ENCODE peak calls at places on chromosome 14, in eight cellular contexts. J is WERI-Rb-1, Z is left ventricle myocardium inferior, M is fibroblast of pulmonary artery, X is epithelial cell of esophagus, H is ovary, G is OCI-LY7, N is adrenal gland. Q is an unnamed sample.

GRCh38 chr14:97180304-97181200 is 383.4 kb downstream of the VRK1 start:
- DNase-seq in J (no peak), Z (no peak), M (peak; percentile 4), X (peak; percentile 39), H (no peak), G (no peak), N (peak; percentile 74), Q (no peak)

GRCh38 chr14:101473795-101474562 is 87.3 kb upstream of the DIO3 start:
- DNase-seq in J (no peak), Z (no peak), M (no peak), X (no peak), H (peak; percentile 11), G (no peak), N (no peak), Q (no peak)

GRCh38 chr14:85534435-85534834 is 4.5 kb downstream of the FLRT2 start:
- DNase-seq in J (peak; percentile 6), Z (no peak), M (peak; percentile 33), X (peak; percentile 25), H (peak; percentile 26), G (no peak), N (no peak), Q (peak; percentile 65)

GRCh38 chr14:61812347-61813100 is 50.3 kb downstream of the SNAPC1 start:
- DNase-seq in J (peak; percentile 37), Z (no peak), M (peak; percentile 7), X (peak; percentile 4), H (no peak), G (no peak), N (no peak), Q (peak; percentile 40)

GRCh38 chr14:76591270-76591669 is 170.0 kb upstream of the VASH1 start:
- DNase-seq in J (no peak), Z (no peak), M (no peak), X (no peak), H (no peak), G (no peak), N (no peak), Q (no peak)

GRCh38 chr14:100022772-100023451 is 42.3 kb upstream of the EVL start:
- DNase-seq in J (no peak), Z (peak; percentile 18), M (no peak), X (peak; percentile 27), H (no peak), G (no peak), N (no peak), Q (no peak)

GRCh38 chr14:50955373-50956043 is 11.2 kb upstream of the PYGL start:
- DNase-seq in J (peak; percentile 83), Z (peak; percentile 43), M (peak; percentile 88), X (peak; percentile 100), H (no peak), G (peak; percentile 25), N (peak; percentile 97), Q (peak; percentile 91)

GRCh38 chr14:68627868-68628604 is 164.8 kb downstream of the ZFP36L1 start:
- DNase-seq in J (no peak), Z (peak; percentile 60), M (no peak), X (peak; percentile 39), H (no peak), G (no peak), N (no peak), Q (no peak)

GRCh38 chr14:94001501-94002396 is 4.6 kb downstream of the CCDC197 start:
- DNase-seq in J (peak; percentile 67), Z (peak; percentile 37), M (peak; percentile 77), X (peak; percentile 78), H (peak; percentile 30), G (peak; percentile 76), N (peak; percentile 65), Q (peak; percentile 91)

GRCh38 chr14:46136456-46136855 is 515.1 kb downstream of the RPL10L start:
- DNase-seq in J (no peak), Z (no peak), M (no peak), X (no peak), H (no peak), G (no peak), N (no peak), Q (no peak)

GRCh38 chr14:65780566-65780965 is 368.0 kb downstream of the FUT8 start:
- DNase-seq in J (no peak), Z (no peak), M (no peak), X (no peak), H (no peak), G (no peak), N (no peak), Q (no peak)

GRCh38 chr14:50311337-50311973 is 574 bp downstream of the L2HGDH start:
- DNase-seq in J (no peak), Z (no peak), M (no peak), X (peak; percentile 13), H (no peak), G (no peak), N (no peak), Q (no peak)

GRCh38 chr14:100147181-100147631 is 12.2 kb downstream of the DEGS2 start:
- DNase-seq in J (no peak), Z (no peak), M (no peak), X (no peak), H (no peak), G (peak; percentile 83), N (no peak), Q (no peak)

GRCh38 chr14:90851327-90852036 is 35.3 kb upstream of the TTC7B start:
- DNase-seq in J (no peak), Z (no peak), M (no peak), X (no peak), H (no peak), G (no peak), N (no peak), Q (no peak)

GRCh38 chr14:89543420-89543790 is 126.4 kb upstream of the FOXN3 start:
- DNase-seq in J (no peak), Z (no peak), M (no peak), X (no peak), H (peak; percentile 27), G (no peak), N (no peak), Q (no peak)

GRCh38 chr14:36757730-36758286 is 96.1 kb downstream of the PAX9 start:
- DNase-seq in J (no peak), Z (no peak), M (no peak), X (peak; percentile 45), H (no peak), G (no peak), N (no peak), Q (no peak)

GRCh38 chr14:33657478-33657877 is 293.4 kb downstream of the EGLN3 start:
- DNase-seq in J (no peak), Z (no peak), M (peak; percentile 49), X (peak; percentile 21), H (no peak), G (no peak), N (peak; percentile 19), Q (no peak)

GRCh38 chr14:87935895-87936294 is 57.1 kb downstream of the GALC start:
- DNase-seq in J (no peak), Z (no peak), M (no peak), X (peak; percentile 7), H (no peak), G (no peak), N (no peak), Q (no peak)

GRCh38 chr14:70785556-70785955 is 23.8 kb downstream of the MAP3K9 start:
- DNase-seq in J (no peak), Z (no peak), M (no peak), X (peak; percentile 92), H (no peak), G (no peak), N (no peak), Q (no peak)

DNA sequence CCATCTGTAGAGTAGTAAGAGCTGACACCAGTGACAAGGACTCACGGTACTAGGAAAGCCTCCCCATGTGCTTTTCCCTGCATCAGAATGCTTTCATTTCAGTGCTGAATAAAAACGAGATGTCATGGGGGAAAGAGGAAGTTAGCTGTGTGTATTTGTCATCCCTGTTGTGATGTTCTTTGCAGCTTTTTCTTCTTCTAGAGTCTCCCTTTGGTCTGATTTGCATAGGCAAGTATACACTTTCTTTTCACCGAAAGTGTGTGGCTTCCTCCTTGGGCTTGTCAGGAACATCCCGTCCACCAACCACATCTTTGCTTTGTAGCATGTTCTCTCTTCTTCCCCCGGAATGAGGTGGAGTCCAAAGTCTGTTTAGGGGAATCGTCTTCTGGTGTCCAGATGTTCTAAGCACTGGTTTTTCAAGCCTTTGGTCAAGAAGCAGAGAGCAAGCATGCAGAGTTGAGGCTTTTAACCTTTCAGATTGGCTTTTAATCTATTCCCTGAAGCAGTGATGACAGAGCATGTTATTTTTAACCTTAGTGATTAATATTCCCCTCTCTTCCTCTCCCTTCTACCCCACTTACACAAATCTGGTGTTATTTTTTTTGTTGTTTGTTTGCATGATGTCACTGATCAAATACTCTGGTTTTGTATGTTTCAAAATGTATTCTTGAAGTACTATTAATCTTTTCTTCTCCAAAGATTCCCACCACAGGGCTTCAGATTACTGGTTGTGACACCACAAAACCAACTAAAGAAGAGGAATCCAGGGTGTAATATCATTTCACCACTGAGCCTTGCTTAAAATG is 163.4 kb downstream of the SAMD4A start:
- DNase-seq in J (no peak), Z (no peak), M (peak; percentile 50), X (no peak), H (no peak), G (peak; percentile 33), N (peak; percentile 26), Q (peak; percentile 72)
- H3K4me3 ChIP-seq in J (no peak overlapping the region), Z (peak overlapping the region; percentile 45), M (peak overlapping the region; percentile 26), X (no peak overlapping the region), H (no peak overlapping the region), G (peak overlapping the region; percentile 3), N (no peak overlapping the region), Q (peak overlapping the region; percentile 75)

GRCh38 chr14:106694638-106695393 is 1168.4 kb downstream of the TMEM121 start:
- DNase-seq in J (peak; percentile 15), Z (peak; percentile 16), M (no peak), X (peak; percentile 41), H (no peak), G (no peak), N (no peak), Q (no peak)
- H3K4me3 ChIP-seq in J (no peak overlapping the region), Z (no peak overlapping the region), M (no peak overlapping the region), X (no peak overlapping the region), H (no peak overlapping the region), G (no peak overlapping the region), N (no peak overlapping the region), Q (no peak overlapping the region)

GRCh38 chr14:95163132-95163531 is 5.8 kb upstream of the DICER1 start:
- DNase-seq in J (no peak), Z (no peak), M (no peak), X (no peak), H (no peak), G (no peak), N (no peak), Q (no peak)
- H3K4me3 ChIP-seq in J (no peak overlapping the region), Z (no peak overlapping the region), M (no peak overlapping the region), X (no peak overlapping the region), H (no peak overlapping the region), G (no peak overlapping the region), N (no peak overlapping the region), Q (no peak overlapping the region)

DNA sequence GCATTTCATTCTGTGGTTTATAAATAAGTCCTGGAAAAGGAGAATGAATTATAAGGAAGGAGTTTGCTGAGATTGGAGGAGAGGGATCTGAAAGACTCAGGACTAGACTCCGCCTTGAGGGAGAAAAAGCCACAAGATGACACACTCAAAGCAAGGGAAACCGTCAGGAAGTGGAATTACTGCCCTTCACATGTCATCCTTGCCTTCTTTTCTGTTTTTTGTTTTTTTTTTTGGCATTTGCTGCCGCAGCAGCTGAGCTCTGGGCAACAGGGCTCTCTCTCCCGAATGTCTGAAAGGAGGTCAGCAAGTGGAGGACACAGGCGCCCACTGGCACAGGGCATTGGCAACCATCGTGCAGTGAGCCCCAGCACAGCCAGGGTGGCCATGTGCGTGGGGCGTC is 344.9 kb downstream of the DPF3 start:
- DNase-seq in J (no peak), Z (no peak), M (no peak), X (peak; percentile 40), H (no peak), G (no peak), N (no peak), Q (no peak)
- H3K4me3 ChIP-seq in J (no peak overlapping the region), Z (no peak overlapping the region), M (no peak overlapping the region), X (no peak overlapping the region), H (no peak overlapping the region), G (no peak overlapping the region), N (no peak overlapping the region), Q (no peak overlapping the region)

Q was measured in adipocyte.